ENCODE peak calls at places on chromosome 21, in five cellular contexts. One of them, this sample, is unnamed.

GRCh38 chr21:15063081-15063820 is 1.5 kb downstream of the NRIP1 start:
- DNase-seq in non-pigmented ciliary epithelial cell: no peak
- DNase-seq in GM06990: no peak
- DNase-seq in iris pigment epithelial cell: peak
- DNase-seq in stimulated activated CD4-positive, alpha-beta T cell treated with anti-CD3 and anti-CD28 coated beads, Interleukin-2, amount 100 ng/mL, for 48 hours: peak
- DNase-seq in this sample: peak

GRCh38 chr21:45146801-45147200 is 72.4 kb downstream of the ADARB1 start:
- DNase-seq in non-pigmented ciliary epithelial cell: no peak
- DNase-seq in GM06990: no peak
- DNase-seq in iris pigment epithelial cell: no peak
- DNase-seq in stimulated activated CD4-positive, alpha-beta T cell treated with anti-CD3 and anti-CD28 coated beads, Interleukin-2, amount 100 ng/mL, for 48 hours: no peak
- DNase-seq in this sample: no peak

GRCh38 chr21:36134820-36135390 is at the start of gene CBR3:
- DNase-seq in non-pigmented ciliary epithelial cell: no peak
- DNase-seq in GM06990: peak
- DNase-seq in iris pigment epithelial cell: peak
- DNase-seq in stimulated activated CD4-positive, alpha-beta T cell treated with anti-CD3 and anti-CD28 coated beads, Interleukin-2, amount 100 ng/mL, for 48 hours: peak
- DNase-seq in this sample: peak

GRCh38 chr21:25024639-25025038 is 582.6 kb downstream of the MRPL39 start:
- DNase-seq in non-pigmented ciliary epithelial cell: no peak
- DNase-seq in GM06990: no peak
- DNase-seq in iris pigment epithelial cell: no peak
- DNase-seq in stimulated activated CD4-positive, alpha-beta T cell treated with anti-CD3 and anti-CD28 coated beads, Interleukin-2, amount 100 ng/mL, for 48 hours: no peak
- DNase-seq in this sample: no peak

GRCh38 chr21:27424601-27425000 is 457.7 kb upstream of the ADAMTS5 start:
- DNase-seq in non-pigmented ciliary epithelial cell: no peak
- DNase-seq in GM06990: no peak
- DNase-seq in iris pigment epithelial cell: peak
- DNase-seq in stimulated activated CD4-positive, alpha-beta T cell treated with anti-CD3 and anti-CD28 coated beads, Interleukin-2, amount 100 ng/mL, for 48 hours: no peak
- DNase-seq in this sample: peak

GRCh38 chr21:45536301-45537081 is 5.7 kb downstream of the SLC19A1 start:
- DNase-seq in non-pigmented ciliary epithelial cell: no peak
- DNase-seq in GM06990: no peak
- DNase-seq in iris pigment epithelial cell: no peak
- DNase-seq in stimulated activated CD4-positive, alpha-beta T cell treated with anti-CD3 and anti-CD28 coated beads, Interleukin-2, amount 100 ng/mL, for 48 hours: no peak
- DNase-seq in this sample: no peak

GRCh38 chr21:32914424-32915070 is 111.2 kb upstream of the OLIG2 start:
- DNase-seq in non-pigmented ciliary epithelial cell: no peak
- DNase-seq in GM06990: no peak
- DNase-seq in iris pigment epithelial cell: no peak
- DNase-seq in stimulated activated CD4-positive, alpha-beta T cell treated with anti-CD3 and anti-CD28 coated beads, Interleukin-2, amount 100 ng/mL, for 48 hours: no peak
- DNase-seq in this sample: no peak

GRCh38 chr21:14092834-14093560 is 117.8 kb downstream of the LIPI start:
- DNase-seq in non-pigmented ciliary epithelial cell: no peak
- DNase-seq in GM06990: no peak
- DNase-seq in iris pigment epithelial cell: no peak
- DNase-seq in stimulated activated CD4-positive, alpha-beta T cell treated with anti-CD3 and anti-CD28 coated beads, Interleukin-2, amount 100 ng/mL, for 48 hours: no peak
- DNase-seq in this sample: no peak

GRCh38 chr21:17529648-17530047 is 16.8 kb downstream of the CXADR start:
- DNase-seq in non-pigmented ciliary epithelial cell: no peak
- DNase-seq in GM06990: no peak
- DNase-seq in iris pigment epithelial cell: no peak
- DNase-seq in stimulated activated CD4-positive, alpha-beta T cell treated with anti-CD3 and anti-CD28 coated beads, Interleukin-2, amount 100 ng/mL, for 48 hours: no peak
- DNase-seq in this sample: no peak

GRCh38 chr21:18334066-18334465 is 69.5 kb downstream of the TMPRSS15 start:
- DNase-seq in non-pigmented ciliary epithelial cell: no peak
- DNase-seq in GM06990: no peak
- DNase-seq in iris pigment epithelial cell: no peak
- DNase-seq in stimulated activated CD4-positive, alpha-beta T cell treated with anti-CD3 and anti-CD28 coated beads, Interleukin-2, amount 100 ng/mL, for 48 hours: no peak
- DNase-seq in this sample: no peak